ENCODE peak calls at places on chromosomes 4 and X, in eight cellular contexts. One of them, this sample, is unnamed.

GRCh38 chr4:386708-387105 is 49.1 kb downstream of the ZNF141 start:
- DNase-seq in prostate gland: no peak
- DNase-seq in transverse colon: no peak
- DNase-seq in K562: no peak
- DNase-seq in HCT116: no peak
- DNase-seq in sigmoid colon: no peak
- DNase-seq in Panc1: no peak
- DNase-seq in suprapubic skin: no peak
- DNase-seq in this sample: peak

GRCh38 chr4:99117876-99118693 is 26.0 kb downstream of the ADH4 start:
- DNase-seq in prostate gland: no peak
- DNase-seq in transverse colon: no peak
- DNase-seq in K562: no peak
- DNase-seq in HCT116: no peak
- DNase-seq in sigmoid colon: no peak
- DNase-seq in Panc1: no peak
- DNase-seq in suprapubic skin: no peak
- DNase-seq in this sample: peak

GRCh38 chr4:82044141-82044993 is 329.4 kb downstream of the HNRNPD start:
- DNase-seq in prostate gland: peak
- DNase-seq in transverse colon: peak
- DNase-seq in K562: no peak
- DNase-seq in HCT116: no peak
- DNase-seq in sigmoid colon: peak
- DNase-seq in Panc1: no peak
- DNase-seq in suprapubic skin: peak
- DNase-seq in this sample: peak

GRCh38 chr4:122652379-122652778 is 31.5 kb upstream of the IL21 start:
- DNase-seq in prostate gland: no peak
- DNase-seq in transverse colon: peak
- DNase-seq in K562: peak
- DNase-seq in HCT116: peak
- DNase-seq in sigmoid colon: no peak
- DNase-seq in Panc1: peak
- DNase-seq in suprapubic skin: no peak
- DNase-seq in this sample: peak

GRCh38 chrX:38375888-38376287 is 23.5 kb downstream of the OTC start:
- DNase-seq in prostate gland: no peak
- DNase-seq in transverse colon: no peak
- DNase-seq in K562: peak
- DNase-seq in HCT116: peak
- DNase-seq in sigmoid colon: no peak
- DNase-seq in Panc1: peak
- DNase-seq in suprapubic skin: no peak
- DNase-seq in this sample: peak

GRCh38 chrX:150465856-150466775 is 102.3 kb upstream of the MTM1 start:
- DNase-seq in prostate gland: no peak
- DNase-seq in transverse colon: no peak
- DNase-seq in K562: no peak
- DNase-seq in HCT116: no peak
- DNase-seq in sigmoid colon: no peak
- DNase-seq in Panc1: no peak
- DNase-seq in suprapubic skin: no peak
- DNase-seq in this sample: no peak

GRCh38 chrX:25548806-25549205 is 533.0 kb upstream of the ARX start:
- DNase-seq in prostate gland: no peak
- DNase-seq in transverse colon: no peak
- DNase-seq in K562: no peak
- DNase-seq in HCT116: no peak
- DNase-seq in sigmoid colon: no peak
- DNase-seq in Panc1: no peak
- DNase-seq in suprapubic skin: no peak
- DNase-seq in this sample: no peak

GRCh38 chr4:128287159-128287870 is at the start of gene PGRMC2:
- DNase-seq in prostate gland: no peak
- DNase-seq in transverse colon: peak
- DNase-seq in K562: peak
- DNase-seq in HCT116: no peak
- DNase-seq in sigmoid colon: peak
- DNase-seq in Panc1: no peak
- DNase-seq in suprapubic skin: no peak
- DNase-seq in this sample: peak

GRCh38 chr4:90061881-90062280 is 65.3 kb upstream of the CCSER1 start:
- DNase-seq in prostate gland: no peak
- DNase-seq in transverse colon: no peak
- DNase-seq in K562: no peak
- DNase-seq in HCT116: no peak
- DNase-seq in sigmoid colon: no peak
- DNase-seq in Panc1: no peak
- DNase-seq in suprapubic skin: no peak
- DNase-seq in this sample: no peak

GRCh38 chrX:41441934-41442823 is 5.0 kb upstream of the NYX start:
- DNase-seq in prostate gland: peak
- DNase-seq in transverse colon: peak
- DNase-seq in K562: peak
- DNase-seq in HCT116: peak
- DNase-seq in sigmoid colon: peak
- DNase-seq in Panc1: peak
- DNase-seq in suprapubic skin: peak
- DNase-seq in this sample: peak

GRCh38 chrX:15855562-15856256 is 1.1 kb upstream of the AP1S2 start:
- DNase-seq in prostate gland: no peak
- DNase-seq in transverse colon: no peak
- DNase-seq in K562: no peak
- DNase-seq in HCT116: no peak
- DNase-seq in sigmoid colon: no peak
- DNase-seq in Panc1: no peak
- DNase-seq in suprapubic skin: no peak
- DNase-seq in this sample: no peak

GRCh38 chr4:76930721-76931481 is 18.7 kb upstream of the SEPTIN11 start:
- DNase-seq in prostate gland: no peak
- DNase-seq in transverse colon: no peak
- DNase-seq in K562: no peak
- DNase-seq in HCT116: no peak
- DNase-seq in sigmoid colon: no peak
- DNase-seq in Panc1: no peak
- DNase-seq in suprapubic skin: no peak
- DNase-seq in this sample: no peak

GRCh38 chr4:169922632-169923276 is 103.4 kb downstream of the MFAP3L start:
- DNase-seq in prostate gland: peak
- DNase-seq in transverse colon: no peak
- DNase-seq in K562: no peak
- DNase-seq in HCT116: no peak
- DNase-seq in sigmoid colon: no peak
- DNase-seq in Panc1: no peak
- DNase-seq in suprapubic skin: no peak
- DNase-seq in this sample: no peak

GRCh38 chr4:47531241-47531953 is 46.3 kb downstream of the ATP10D start:
- DNase-seq in prostate gland: peak
- DNase-seq in transverse colon: peak
- DNase-seq in K562: no peak
- DNase-seq in HCT116: no peak
- DNase-seq in sigmoid colon: no peak
- DNase-seq in Panc1: no peak
- DNase-seq in suprapubic skin: no peak
- DNase-seq in this sample: peak

GRCh38 chrX:47566841-47567240 is 5.8 kb downstream of the ARAF start:
- DNase-seq in prostate gland: no peak
- DNase-seq in transverse colon: no peak
- DNase-seq in K562: no peak
- DNase-seq in HCT116: no peak
- DNase-seq in sigmoid colon: no peak
- DNase-seq in Panc1: no peak
- DNase-seq in suprapubic skin: no peak
- DNase-seq in this sample: no peak

GRCh38 chrX:50905334-50905733 is 5.2 kb upstream of the BMP15 start:
- DNase-seq in prostate gland: no peak
- DNase-seq in transverse colon: peak
- DNase-seq in K562: peak
- DNase-seq in HCT116: no peak
- DNase-seq in sigmoid colon: no peak
- DNase-seq in Panc1: no peak
- DNase-seq in suprapubic skin: no peak
- DNase-seq in this sample: peak

GRCh38 chr4:80011636-80012236 is 61.3 kb downstream of the ANTXR2 start:
- DNase-seq in prostate gland: no peak
- DNase-seq in transverse colon: no peak
- DNase-seq in K562: no peak
- DNase-seq in HCT116: no peak
- DNase-seq in sigmoid colon: no peak
- DNase-seq in Panc1: no peak
- DNase-seq in suprapubic skin: no peak
- DNase-seq in this sample: no peak
- H3K27ac ChIP-seq in prostate gland: peak
- H3K27ac ChIP-seq in transverse colon: peak
- H3K27ac ChIP-seq in K562: no peak
- H3K27ac ChIP-seq in HCT116: no peak
- H3K27ac ChIP-seq in sigmoid colon: peak
- H3K27ac ChIP-seq in Panc1: no peak
- H3K27ac ChIP-seq in suprapubic skin: peak
- H3K27ac ChIP-seq in this sample: no peak

DNA sequence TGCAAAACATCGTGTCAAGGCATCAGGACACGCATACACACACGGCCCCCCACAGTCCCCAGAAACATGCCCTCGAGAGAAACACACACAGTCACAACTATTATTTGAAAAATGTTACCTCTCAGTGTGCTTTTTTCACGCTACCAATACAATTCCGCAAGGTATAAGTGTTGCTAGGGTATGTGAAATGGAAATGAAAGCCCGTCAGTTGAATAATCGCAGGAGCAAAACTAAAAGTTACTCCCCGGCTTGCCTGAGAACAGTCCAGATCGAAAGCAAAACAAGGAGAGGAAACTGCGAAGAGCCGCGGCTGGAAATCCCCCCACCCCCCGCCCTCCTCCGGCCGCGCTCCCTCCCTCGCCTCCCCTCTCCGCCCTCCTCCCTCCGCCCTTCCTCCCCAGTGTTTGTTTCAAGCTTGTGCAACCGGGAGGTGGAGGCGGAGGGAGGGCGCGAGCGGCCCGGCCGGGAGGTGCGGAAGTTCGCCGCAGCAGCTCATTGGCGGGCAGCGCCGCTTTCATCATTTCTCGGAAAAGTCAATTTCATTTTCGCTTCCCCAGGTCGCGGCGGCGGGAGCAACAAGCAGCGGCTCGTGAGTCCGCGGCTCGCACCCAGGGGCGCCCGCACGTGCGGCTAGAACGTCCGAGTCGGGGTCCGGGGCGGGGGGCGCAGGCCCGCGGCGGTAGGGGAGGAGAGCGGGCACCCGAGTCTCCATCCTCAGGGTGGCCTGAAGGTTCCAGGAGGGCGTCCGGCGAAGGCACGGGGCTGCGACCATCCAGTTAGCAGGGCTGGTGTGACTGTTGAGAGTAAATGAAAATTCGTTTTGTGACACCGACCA is at the start of gene IRF2:
- DNase-seq in prostate gland: peak
- DNase-seq in transverse colon: peak
- DNase-seq in K562: peak
- DNase-seq in HCT116: peak
- DNase-seq in sigmoid colon: peak
- DNase-seq in Panc1: peak
- DNase-seq in suprapubic skin: peak
- DNase-seq in this sample: peak
- TF ChIP-seq POLR2AphosphoS5 in prostate gland: peak
- TF ChIP-seq POLR2AphosphoS5 in transverse colon: peak
- TF ChIP-seq POLR2AphosphoS5 in K562: peak
- TF ChIP-seq POLR2AphosphoS5 in HCT116: peak
- TF ChIP-seq POLR2AphosphoS5 in sigmoid colon: peak
- TF ChIP-seq POLR2AphosphoS5 in Panc1: peak
- TF ChIP-seq POLR2AphosphoS5 in suprapubic skin: peak
- TF ChIP-seq POLR2AphosphoS5 in this sample: peak

GRCh38 chrX:56385960-56386359 is 153.8 kb downstream of the KLF8 start:
- DNase-seq in prostate gland: no peak
- DNase-seq in transverse colon: no peak
- DNase-seq in K562: no peak
- DNase-seq in HCT116: no peak
- DNase-seq in sigmoid colon: no peak
- DNase-seq in Panc1: no peak
- DNase-seq in suprapubic skin: no peak
- DNase-seq in this sample: no peak
- H3K27ac ChIP-seq in prostate gland: no peak
- H3K27ac ChIP-seq in transverse colon: no peak
- H3K27ac ChIP-seq in K562: no peak
- H3K27ac ChIP-seq in HCT116: no peak
- H3K27ac ChIP-seq in sigmoid colon: no peak
- H3K27ac ChIP-seq in Panc1: no peak
- H3K27ac ChIP-seq in suprapubic skin: no peak
- H3K27ac ChIP-seq in this sample: no peak

DNA sequence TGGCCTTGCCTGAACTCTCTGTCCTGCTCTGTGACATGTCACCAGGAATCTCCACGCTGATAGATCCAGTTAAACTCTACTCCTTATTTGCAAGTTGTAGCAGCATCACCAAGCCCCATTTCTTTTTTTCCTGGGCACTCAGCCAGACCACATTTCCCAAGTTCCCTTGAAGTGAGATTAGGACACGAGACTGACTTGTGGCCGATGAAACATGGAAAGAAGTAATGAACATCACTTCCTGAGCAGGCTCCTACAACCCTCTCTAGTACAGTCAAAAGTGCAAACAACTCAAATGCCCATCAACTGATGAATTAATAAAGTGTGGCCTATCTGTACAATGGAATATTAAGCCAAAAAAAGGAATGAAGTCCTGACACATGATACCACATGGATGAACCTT is 74.6 kb downstream of the MAP3K15 start:
- DNase-seq in prostate gland: no peak
- DNase-seq in transverse colon: no peak
- DNase-seq in K562: no peak
- DNase-seq in HCT116: no peak
- DNase-seq in sigmoid colon: no peak
- DNase-seq in Panc1: no peak
- DNase-seq in suprapubic skin: no peak
- DNase-seq in this sample: no peak
- TF ChIP-seq POLR2AphosphoS5 in prostate gland: no peak
- TF ChIP-seq POLR2AphosphoS5 in transverse colon: no peak
- TF ChIP-seq POLR2AphosphoS5 in K562: no peak
- TF ChIP-seq POLR2AphosphoS5 in HCT116: no peak
- TF ChIP-seq POLR2AphosphoS5 in sigmoid colon: no peak
- TF ChIP-seq POLR2AphosphoS5 in Panc1: no peak
- TF ChIP-seq POLR2AphosphoS5 in suprapubic skin: no peak
- TF ChIP-seq POLR2AphosphoS5 in this sample: no peak

GRCh38 chr4:55180980-55181379 is 55.6 kb upstream of the KDR start:
- DNase-seq in prostate gland: no peak
- DNase-seq in transverse colon: no peak
- DNase-seq in K562: no peak
- DNase-seq in HCT116: no peak
- DNase-seq in sigmoid colon: no peak
- DNase-seq in Panc1: no peak
- DNase-seq in suprapubic skin: no peak
- DNase-seq in this sample: peak
- H3K27ac ChIP-seq in prostate gland: no peak
- H3K27ac ChIP-seq in transverse colon: no peak
- H3K27ac ChIP-seq in K562: no peak
- H3K27ac ChIP-seq in HCT116: no peak
- H3K27ac ChIP-seq in sigmoid colon: no peak
- H3K27ac ChIP-seq in Panc1: no peak
- H3K27ac ChIP-seq in suprapubic skin: no peak
- H3K27ac ChIP-seq in this sample: no peak